ENCODE peak calls at places on chromosomes 3 and 15, in eight cellular contexts. Y is HCT116, W is heart left ventricle, U is gastrocnemius medialis, P is right lobe of liver, R is A549, E is body of pancreas, T is upper lobe of left lung. O is an unnamed sample. For H3K4me1, the result is how much of the 10 kb centered on the place peaks cover.

GRCh38 chr3:134476977-134477376 is 8.8 kb downstream of the ANAPC13 start:
- ATAC-seq in Y (no peak), W (peak), U (peak), P (no peak), R (no peak), E (no peak), T (peak), O (peak)

GRCh38 chr3:122797291-122797690 is 2.4 kb downstream of the SLC49A4 start:
- ATAC-seq in Y (no peak), W (no peak), U (no peak), P (no peak), R (no peak), E (no peak), T (no peak), O (no peak)

GRCh38 chr15:57044072-57044702 is 125.7 kb downstream of the TCF12 start:
- ATAC-seq in Y (no peak), W (no peak), U (peak), P (no peak), R (no peak), E (no peak), T (no peak), O (no peak)

GRCh38 chr3:157582634-157582968 is 79.4 kb upstream of the VEPH1 start:
- ATAC-seq in Y (no peak), W (no peak), U (no peak), P (no peak), R (no peak), E (no peak), T (no peak), O (no peak)

GRCh38 chr3:70729845-70730244 is 417.4 kb upstream of the MDFIC2 start:
- ATAC-seq in Y (no peak), W (no peak), U (no peak), P (no peak), R (no peak), E (no peak), T (no peak), O (no peak)

GRCh38 chr15:74373056-74373650 is 5.7 kb upstream of the CYP11A1 start:
- ATAC-seq in Y (peak), W (no peak), U (no peak), P (no peak), R (peak), E (no peak), T (no peak), O (no peak)

GRCh38 chr3:59573911-59574310 is 524.1 kb upstream of the CFAP20DC start:
- ATAC-seq in Y (no peak), W (peak), U (peak), P (peak), R (peak), E (no peak), T (peak), O (peak)

GRCh38 chr3:117512975-117513374 is 803.4 kb downstream of the TUSC7 start:
- ATAC-seq in Y (no peak), W (no peak), U (no peak), P (no peak), R (no peak), E (no peak), T (no peak), O (no peak)

GRCh38 chr3:39317571-39318169 is 11.8 kb upstream of the CCR8 start:
- ATAC-seq in Y (no peak), W (no peak), U (no peak), P (peak), R (peak), E (peak), T (no peak), O (no peak)

GRCh38 chr15:56180851-56181250 is 62.8 kb downstream of the RFX7 start:
- ATAC-seq in Y (no peak), W (no peak), U (no peak), P (no peak), R (no peak), E (no peak), T (no peak), O (no peak)

GRCh38 chr3:119497824-119498187 is 541 bp upstream of the TIMMDC1 start:
- ATAC-seq in Y (peak), W (peak), U (peak), P (peak), R (peak), E (peak), T (peak), O (no peak)

GRCh38 chr3:114758828-114759709 is 388.0 kb downstream of the ZBTB20 start:
- ATAC-seq in Y (peak), W (peak), U (peak), P (peak), R (peak), E (peak), T (peak), O (peak)

GRCh38 chr15:85036716-85037115 is 55.1 kb downstream of the PDE8A start:
- ATAC-seq in Y (no peak), W (peak), U (no peak), P (peak), R (peak), E (no peak), T (peak), O (no peak)

GRCh38 chr15:38526158-38526557 is 38.5 kb downstream of the RASGRP1 start:
- ATAC-seq in Y (no peak), W (no peak), U (no peak), P (no peak), R (no peak), E (no peak), T (no peak), O (no peak)

GRCh38 chr3:187000711-187001151 is 70.4 kb downstream of the ST6GAL1 start:
- ATAC-seq in Y (no peak), W (no peak), U (no peak), P (no peak), R (no peak), E (no peak), T (no peak), O (no peak)
- TF ChIP-seq POLR2A in Y (no peak), W (no peak), U (no peak), P (no peak), R (no peak), E (no peak), T (no peak), O (no peak)

GRCh38 chr15:80109388-80109787 is 43.4 kb upstream of the FAH start:
- ATAC-seq in Y (no peak), W (no peak), U (no peak), P (no peak), R (no peak), E (no peak), T (no peak), O (no peak)
- H3K4me1 ChIP-seq in Y (under half), W (under half), U (under half), P (under half), R (under half), E (under half), T (under half), O (under half)

DNA sequence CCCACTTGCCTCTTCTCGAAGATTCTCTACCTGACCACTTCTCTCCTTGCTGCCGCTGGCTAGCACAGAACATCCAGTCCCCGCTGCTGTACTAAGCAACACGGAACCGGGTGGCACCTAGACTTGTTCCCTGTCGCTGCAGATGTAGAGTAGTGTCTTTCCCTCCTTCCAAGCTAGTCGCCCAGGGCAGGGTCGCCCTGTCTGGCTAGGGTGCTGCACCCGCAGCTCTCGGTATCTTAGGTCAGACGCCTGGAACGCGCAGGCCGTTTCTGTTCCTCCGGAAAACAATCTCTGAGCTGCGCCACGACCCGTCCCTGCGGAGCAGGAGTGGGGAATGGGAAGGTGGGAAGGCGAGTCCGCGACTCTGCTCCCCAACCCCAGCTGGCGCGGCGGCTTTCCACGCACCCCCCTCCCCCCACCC is 758 bp upstream of the SNX33 start:
- ATAC-seq in Y (peak), W (peak), U (peak), P (peak), R (peak), E (peak), T (peak), O (peak)
- TF ChIP-seq POLR2A in Y (no peak), W (no peak), U (no peak), P (no peak), R (no peak), E (peak), T (no peak), O (peak)

DNA sequence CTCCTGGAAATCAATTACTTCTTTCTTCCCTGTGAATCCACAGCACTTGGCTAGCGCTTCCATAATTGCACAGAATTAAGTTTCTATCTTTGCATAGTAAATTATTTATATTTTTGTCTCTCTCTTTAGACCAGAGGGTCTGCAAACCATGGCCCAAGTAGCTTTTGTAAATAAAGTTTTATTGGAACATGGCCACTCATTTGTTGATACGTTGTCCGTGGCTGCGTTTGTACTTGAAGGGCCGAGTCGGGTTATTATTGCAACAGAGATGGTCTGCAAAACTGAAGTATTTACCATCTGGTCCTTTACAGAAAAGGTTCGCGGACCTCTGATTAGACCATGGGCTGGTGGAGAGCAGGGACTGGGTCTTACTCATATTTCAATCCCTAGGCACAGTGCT is 102.5 kb downstream of the RPLP1 start:
- ATAC-seq in Y (no peak), W (no peak), U (no peak), P (no peak), R (no peak), E (no peak), T (no peak), O (no peak)
- H3K4me1 ChIP-seq in Y (under half), W (under half), U (under half), P (half or more), R (half or more), E (under half), T (under half), O (under half)

GRCh38 chr15:29988689-29989088 is 94.1 kb upstream of the GOLGA8J start:
- ATAC-seq in Y (no peak), W (peak), U (no peak), P (no peak), R (no peak), E (no peak), T (no peak), O (no peak)
- TF ChIP-seq POLR2A in Y (no peak), W (no peak), U (no peak), P (no peak), R (no peak), E (no peak), T (no peak), O (no peak)